ENCODE peak calls at places on chromosomes 5 and 9, in four cellular contexts. T, A, X and H are unnamed samples.

GRCh38 chr5:154786414-154786813 is 31.2 kb downstream of the LARP1 start:
- DNase-seq in T (no peak), A (no peak), X (no peak), H (no peak)

GRCh38 chr5:92916036-92916435 is 665.0 kb downstream of the NR2F1-AS1 start:
- DNase-seq in A (no peak), X (no peak), T (no peak), H (no peak)

GRCh38 chr9:93567271-93567959 is 9.0 kb upstream of the PHF2 start:
- DNase-seq in T (no peak), A (no peak), X (no peak), H (no peak)

GRCh38 chr9:114418053-114418452 is 30.3 kb upstream of the AKNA start:
- DNase-seq in T (no peak), X (no peak), A (no peak), H (no peak)

GRCh38 chr9:110255417-110256141 is 728 bp downstream of the TXN start:
- DNase-seq in A (peak), T (peak), X (peak), H (no peak)

GRCh38 chr9:21326526-21327139 is 8.6 kb downstream of the KLHL9 start:
- DNase-seq in T (no peak), A (no peak), X (peak), H (no peak)

GRCh38 chr5:89728750-89729149 is 680.8 kb downstream of the CETN3 start:
- DNase-seq in X (no peak), A (no peak), T (no peak), H (no peak)

GRCh38 chr5:109692011-109692410 is 2.3 kb downstream of the MAN2A1 start:
- DNase-seq in A (no peak), X (peak), T (no peak), H (no peak)

GRCh38 chr9:89614319-89614892 is 9.6 kb downstream of the GADD45G start:
- DNase-seq in T (no peak), A (peak), X (no peak), H (no peak)

GRCh38 chr5:60410427-60410826 is 289.5 kb downstream of the DEPDC1B start:
- DNase-seq in X (no peak), A (no peak), T (no peak), H (no peak)

DNA sequence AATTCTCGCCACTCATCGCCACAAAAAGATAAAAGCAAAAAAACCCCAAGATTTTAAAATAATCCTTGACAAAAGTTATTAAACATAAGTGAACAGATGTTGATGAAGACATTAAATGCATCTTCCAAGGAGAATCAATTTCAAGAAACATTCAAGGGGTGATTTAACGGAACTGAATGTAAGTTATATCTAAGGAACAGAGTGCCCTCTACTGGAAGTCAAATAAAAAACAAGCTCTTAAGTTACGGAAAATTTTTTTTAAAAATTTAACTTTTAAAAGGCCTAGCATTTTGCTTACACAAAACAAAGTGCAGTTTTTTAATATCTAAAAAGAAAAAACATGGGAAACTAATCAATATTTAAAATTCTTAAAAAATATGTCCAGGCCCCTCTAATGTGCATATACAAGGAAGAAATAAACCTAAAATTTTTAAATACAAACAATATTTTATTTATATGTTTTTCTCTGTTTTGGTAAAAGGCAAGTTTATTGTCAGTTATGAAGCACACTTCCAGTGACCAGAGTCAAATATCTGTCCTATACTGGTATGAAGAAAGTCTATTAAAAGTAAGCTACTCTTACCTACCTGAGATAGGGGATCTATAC is 28.0 kb downstream of the TEX10 start:
- DNase-seq in A (no peak), T (no peak), X (peak), H (no peak)
- TF ChIP-seq CTCF in A (peak), T (peak), X (peak), H (peak)

GRCh38 chr9:115590016-115590415 is 472.1 kb upstream of the TNC start:
- DNase-seq in A (no peak), X (no peak), T (no peak), H (no peak)

GRCh38 chr9:115593587-115594091 is 475.7 kb upstream of the TNC start:
- DNase-seq in T (peak), X (peak), A (no peak), H (no peak)

GRCh38 chr9:115594551-115594950 is 476.6 kb upstream of the TNC start:
- DNase-seq in A (no peak), X (no peak), T (no peak), H (no peak)

GRCh38 chr9:115587310-115587709 is 469.4 kb upstream of the TNC start:
- DNase-seq in A (no peak), X (no peak), T (no peak), H (no peak)

GRCh38 chr9:115591584-115591984 is 473.6 kb upstream of the TNC start:
- DNase-seq in T (peak), A (no peak), X (peak), H (no peak)
- TF ChIP-seq CTCF in T (peak), A (peak), X (peak), H (peak)

GRCh38 chr9:87884578-87885459 is 2.1 kb downstream of the SPATA31E1 start:
- DNase-seq in T (no peak), X (no peak), A (no peak), H (no peak)

GRCh38 chr9:87885484-87886189 is 3.0 kb downstream of the SPATA31E1 start:
- DNase-seq in X (no peak), A (no peak), T (no peak), H (no peak)

GRCh38 chr9:87887661-87888480 is 5.2 kb downstream of the SPATA31E1 start:
- DNase-seq in A (no peak), T (no peak), X (no peak), H (no peak)

GRCh38 chr9:87887151-87887505 is 4.5 kb downstream of the SPATA31E1 start:
- DNase-seq in T (no peak), A (no peak), X (no peak), H (no peak)

DNA sequence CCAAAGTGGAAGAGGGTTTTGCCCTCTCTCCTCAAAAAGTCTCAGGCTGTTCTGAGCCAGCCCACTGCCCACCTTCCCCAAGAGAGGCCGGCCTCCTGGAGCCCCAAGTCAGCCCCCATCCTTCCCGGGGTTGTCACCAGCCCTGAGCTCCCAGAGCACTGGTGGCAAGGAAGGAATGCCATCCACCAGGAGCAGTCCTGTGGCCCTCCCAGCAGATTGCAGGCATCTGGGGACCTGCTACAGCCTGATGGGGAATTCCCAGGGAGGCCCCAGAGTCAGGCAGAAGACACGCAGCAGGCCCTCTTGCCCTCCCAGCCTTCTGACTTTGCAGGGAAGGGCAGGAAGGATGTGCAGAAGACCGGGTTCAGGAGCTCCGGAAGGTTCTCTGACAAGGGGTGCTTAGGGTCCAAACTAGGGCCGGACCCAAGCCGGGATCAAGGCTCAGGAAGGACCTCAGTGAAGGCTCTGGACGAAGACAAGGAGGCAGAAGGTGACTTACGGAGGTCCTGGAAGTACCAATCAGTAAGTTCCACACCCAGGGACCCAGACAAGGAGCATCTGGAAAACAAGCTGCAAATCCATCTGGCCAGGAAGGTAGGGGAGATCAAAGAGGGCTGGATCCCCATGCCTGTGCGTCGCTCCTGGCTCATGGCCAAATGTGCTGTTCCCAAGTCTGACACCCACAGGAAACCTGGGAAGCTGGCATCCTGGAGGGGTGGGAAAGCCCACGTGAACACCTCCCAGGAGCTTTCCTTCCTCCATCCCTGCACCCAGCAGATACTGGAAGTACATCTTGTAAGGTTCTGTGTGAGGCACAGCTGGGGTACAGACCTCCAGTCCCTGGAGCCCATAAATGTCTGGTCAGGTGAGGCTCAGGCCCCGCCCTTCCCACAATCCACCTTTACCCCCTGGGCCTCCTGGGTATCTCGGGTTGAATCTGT is 3.8 kb downstream of the SPATA31E1 start:
- DNase-seq in X (no peak), A (no peak), T (no peak), H (no peak)
- TF ChIP-seq CTCF in X (no peak), A (no peak), T (no peak), H (no peak)

GRCh38 chr5:13993926-13994325 is 49.4 kb upstream of the DNAH5 start:
- DNase-seq in X (no peak), T (no peak), A (no peak), H (no peak)
- TF ChIP-seq CTCF in X (no peak), T (no peak), A (no peak), H (no peak)

GRCh38 chr9:115733318-115733717 is 420.3 kb upstream of the PAPPA start:
- DNase-seq in X (no peak), A (no peak), T (no peak), H (no peak)
- TF ChIP-seq CTCF in X (no peak), A (no peak), T (no peak), H (no peak)

DNA sequence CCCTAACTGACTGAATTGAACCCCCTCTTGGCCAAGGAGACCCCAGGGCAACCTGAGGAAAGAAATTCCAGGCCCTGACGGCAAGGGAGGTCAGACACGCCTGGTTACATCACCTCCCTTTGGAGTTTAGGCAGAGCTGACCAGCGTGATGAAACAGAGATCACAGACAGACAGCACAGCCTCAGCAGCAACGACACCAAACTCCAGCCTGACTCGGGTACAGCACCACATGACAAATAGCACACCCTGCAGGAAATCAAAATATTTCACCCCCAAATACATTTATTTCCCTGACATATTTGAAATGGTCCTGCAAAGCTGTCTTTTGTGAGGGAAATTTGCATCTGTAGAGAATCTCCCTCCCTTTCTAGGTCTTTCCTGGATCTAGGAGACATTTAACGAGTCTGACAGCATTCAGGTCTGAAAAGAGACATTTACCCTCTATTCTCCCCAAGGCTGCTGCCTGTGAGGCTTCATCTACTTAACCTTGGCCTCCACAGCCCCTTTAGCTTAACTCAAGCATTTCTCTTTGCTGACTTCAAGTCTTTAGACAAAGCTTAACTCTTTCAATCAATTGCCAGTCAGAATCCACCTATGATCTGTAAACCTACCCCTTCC is 2.6 kb downstream of the QSOX2 start:
- DNase-seq in T (no peak), X (no peak), A (no peak), H (no peak)
- TF ChIP-seq CTCF in T (peak), X (no peak), A (no peak), H (no peak)

GRCh38 chr9:94783121-94783664 is 56.7 kb downstream of the AOPEP start:
- DNase-seq in X (peak), T (peak), A (peak), H (no peak)
- TF ChIP-seq CTCF in X (peak), T (peak), A (peak), H (peak)

GRCh38 chr9:133684461-133685361 is 48.5 kb downstream of the DBH start:
- DNase-seq in A (no peak), T (no peak), X (no peak), H (no peak)

GRCh38 chr9:133685653-133686504 is 49.7 kb downstream of the DBH start:
- DNase-seq in X (no peak), A (no peak), T (no peak), H (no peak)

GRCh38 chr9:133682961-133683493 is 46.9 kb downstream of the DBH start:
- DNase-seq in X (no peak), T (no peak), A (no peak), H (no peak)

GRCh38 chr9:133681658-133682306 is 45.6 kb downstream of the DBH start:
- DNase-seq in T (no peak), A (no peak), X (no peak), H (no peak)

GRCh38 chr9:133683494-133684460 is 47.6 kb downstream of the DBH start:
- DNase-seq in A (no peak), T (no peak), X (no peak), H (no peak)
- TF ChIP-seq CTCF in A (no peak), T (no peak), X (no peak), H (no peak)

GRCh38 chr5:42005561-42006153 is 80.6 kb downstream of the FBXO4 start:
- DNase-seq in X (peak), T (no peak), A (no peak), H (peak)

GRCh38 chr5:42001673-42002072 is 76.6 kb downstream of the FBXO4 start:
- DNase-seq in A (no peak), X (no peak), T (no peak), H (no peak)
- TF ChIP-seq CTCF in A (no peak), X (no peak), T (no peak), H (no peak)